ENCODE peak calls at places on chromosomes 13 and 19, in five cellular contexts. C is vagina, M is psoas muscle, D is mammary epithelial cell, U is neuronal stem cell. Z is an unnamed sample. For H3K27me3 and H3K9me3, the result is how much of the 10 kb centered on the place peaks cover.

GRCh38 chr13:29140277-29140676 is 320.1 kb downstream of the MTUS2 start:
- DNase-seq in C (no peak), M (no peak), D (no peak), U (no peak), Z (peak)

GRCh38 chr13:29515372-29515771 is 80.1 kb downstream of the SLC7A1 start:
- DNase-seq in C (no peak), M (no peak), D (no peak), U (no peak), Z (no peak)

GRCh38 chr19:47240996-47241918 is 10.3 kb upstream of the BBC3 start:
- DNase-seq in C (no peak), M (peak), D (peak), U (no peak), Z (peak)

GRCh38 chr13:19067767-19068166 is 113.9 kb downstream of the TUBA3C start:
- DNase-seq in C (no peak), M (no peak), D (no peak), U (no peak), Z (no peak)

GRCh38 chr13:45878966-45879365 is 27.4 kb upstream of the SIAH3 start:
- DNase-seq in C (no peak), M (no peak), D (no peak), U (no peak), Z (no peak)

GRCh38 chr19:49689133-49690072 is at the start of gene ADM5:
- DNase-seq in C (no peak), M (no peak), D (no peak), U (no peak), Z (no peak)

GRCh38 chr19:3387645-3388589 is 21.5 kb downstream of the NFIC start:
- DNase-seq in C (no peak), M (peak), D (peak), U (no peak), Z (peak)

GRCh38 chr19:4589579-4590410 is 30.3 kb upstream of the SEMA6B start:
- DNase-seq in C (no peak), M (no peak), D (no peak), U (no peak), Z (no peak)

GRCh38 chr13:31101511-31102170 is 60.1 kb downstream of the HSPH1 start:
- DNase-seq in C (peak), M (no peak), D (no peak), U (no peak), Z (no peak)

GRCh38 chr19:14544977-14545715 is 15.8 kb downstream of the TECR start:
- DNase-seq in C (no peak), M (peak), D (no peak), U (no peak), Z (no peak)

GRCh38 chr13:77915676-77916075 is 3.0 kb downstream of the EDNRB start:
- DNase-seq in C (no peak), M (no peak), D (no peak), U (no peak), Z (no peak)

GRCh38 chr13:77918391-77919261 is at the start of gene EDNRB:
- DNase-seq in C (no peak), M (peak), D (peak), U (peak), Z (peak)

GRCh38 chr13:77916481-77916880 is 2.1 kb downstream of the EDNRB start:
- DNase-seq in C (no peak), M (no peak), D (no peak), U (no peak), Z (no peak)

GRCh38 chr13:77925616-77926015 is 7.0 kb upstream of the EDNRB start:
- DNase-seq in C (no peak), M (no peak), D (no peak), U (no peak), Z (no peak)

DNA sequence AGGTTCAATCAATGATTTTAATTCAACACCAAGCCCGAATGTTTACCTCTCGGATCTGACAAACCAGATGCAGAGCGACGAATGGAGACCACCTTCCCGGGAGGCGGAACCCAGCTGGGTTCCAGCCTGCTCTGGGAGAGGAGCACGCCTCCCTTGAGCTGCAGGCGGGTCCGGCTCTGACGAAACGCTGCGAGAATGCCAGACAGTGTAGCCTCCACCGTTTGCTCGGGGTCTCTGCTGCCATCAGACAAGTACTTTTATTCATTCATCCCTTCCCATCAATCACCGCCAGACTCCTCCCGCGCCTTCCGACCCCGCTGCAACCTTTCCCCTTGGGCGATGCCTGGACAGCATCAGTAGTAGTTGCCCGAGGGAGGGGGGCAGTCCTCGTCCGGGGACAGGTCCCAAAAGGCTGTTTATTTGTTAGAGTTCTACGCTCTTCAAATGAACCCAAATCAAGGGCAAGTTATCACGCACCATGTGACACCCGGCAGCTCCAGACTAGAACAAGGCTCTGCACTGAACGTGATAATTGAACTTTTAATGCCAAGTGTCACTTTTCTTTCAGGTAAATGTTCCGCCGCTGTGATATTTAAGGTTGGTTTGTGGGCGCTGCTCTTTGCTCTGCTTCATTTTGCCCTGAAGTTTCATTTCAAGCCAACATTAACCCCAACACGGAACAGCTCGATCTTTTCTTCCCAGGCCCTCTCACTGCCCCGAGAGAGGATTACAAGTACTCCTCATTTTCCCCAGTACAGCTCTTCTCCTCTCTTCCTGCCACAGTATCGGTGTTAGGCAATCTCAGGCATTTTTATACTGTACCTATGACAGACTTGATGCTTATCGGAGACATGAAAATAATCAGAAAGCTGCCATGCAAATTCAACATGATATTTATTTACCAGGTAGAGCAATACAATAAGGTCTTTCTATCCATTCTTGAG is 992 bp upstream of the EDNRB start:
- DNase-seq in C (no peak), M (peak), D (no peak), U (peak), Z (peak)
- H3K4me3 ChIP-seq in C (peak), M (peak), D (peak), U (peak), Z (peak)

GRCh38 chr13:25180450-25180794 is 8.3 kb upstream of the AMER2 start:
- DNase-seq in C (no peak), M (no peak), D (no peak), U (no peak), Z (no peak)
- H3K27me3 ChIP-seq in C (under half), M (under half), D (under half), U (under half), Z (under half)

DNA sequence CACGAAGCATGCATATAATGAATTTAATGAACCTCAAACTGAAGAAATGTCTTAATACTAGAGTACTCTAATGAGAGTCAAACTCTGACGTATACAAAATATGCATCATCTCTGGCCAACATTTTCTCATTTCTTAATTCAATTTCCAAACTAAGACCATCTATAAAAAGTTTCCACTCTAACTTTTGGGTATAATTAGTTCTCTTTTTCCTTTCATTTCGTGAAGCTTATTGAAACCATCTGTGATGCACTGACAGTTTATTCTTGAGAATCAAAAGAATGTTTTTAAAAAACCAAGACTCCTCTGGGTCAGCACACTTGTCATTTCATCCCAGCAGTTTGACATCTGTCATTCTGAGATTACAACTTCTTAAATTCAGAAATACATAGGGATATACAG is 90.0 kb downstream of the CAB39L start:
- DNase-seq in C (no peak), M (no peak), D (no peak), U (no peak), Z (no peak)
- H3K9me3 ChIP-seq in C (under half), M (under half), D (under half), U (under half), Z (under half)

DNA sequence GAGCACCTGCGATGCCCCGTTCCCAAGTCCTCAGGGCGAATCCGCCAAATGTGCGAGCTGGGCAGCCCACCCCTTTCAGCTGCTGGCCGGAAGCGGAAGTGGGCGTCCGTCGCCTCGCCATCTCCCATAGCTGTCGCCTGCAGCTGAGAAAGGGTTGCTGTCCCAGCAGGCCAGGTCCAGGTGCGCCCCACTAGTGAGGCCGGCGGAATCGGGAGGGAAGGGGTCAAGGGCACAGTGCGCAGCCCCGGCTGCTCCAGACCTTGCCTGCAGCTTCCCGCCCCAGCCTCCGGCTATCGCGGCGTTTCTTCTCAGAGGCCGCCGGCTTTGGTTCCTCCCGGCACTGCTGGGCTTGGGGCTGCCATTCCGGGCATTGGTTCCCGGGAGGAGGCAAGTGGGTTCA is at the start of gene ZNF177:
- DNase-seq in C (no peak), M (no peak), D (no peak), U (no peak), Z (peak)
- H3K4me3 ChIP-seq in C (peak), M (peak), D (peak), U (peak), Z (peak)

Z was measured in MG63.